ENCODE peak calls at places on chromosomes 16 and 17, in five cellular contexts. J is AG08395; G is stimulated activated CD4-positive, alpha-beta T cell treated with anti-CD3 and anti-CD28 coated beads, Interleukin-15, amount 100 ng/mL, for 1 hour; V is foreskin melanocyte; N is NCI-H460. P is an unnamed sample.

GRCh38 chr17:34841467-34841866 is 119.8 kb downstream of the CCT6B start:
- DNase-seq in J (no peak), N (no peak), V (no peak), G (no peak), P (no peak)

GRCh38 chr16:59463776-59464175 is 729.7 kb upstream of the GOT2 start:
- DNase-seq in V (no peak), N (no peak), G (no peak), J (no peak), P (no peak)

GRCh38 chr16:79093554-79093967 is 507.0 kb downstream of the MAF start:
- DNase-seq in V (no peak), G (no peak), N (no peak), J (no peak), P (no peak)

GRCh38 chr16:80527297-80527696 is 13.5 kb upstream of the DYNLRB2 start:
- DNase-seq in N (peak; percentile 33), G (peak; percentile 14), V (no peak), J (peak; percentile 7), P (no peak)

GRCh38 chr16:35565626-35566025 is 2106.2 kb downstream of the TP53TG3F start:
- DNase-seq in V (no peak), N (no peak), G (no peak), J (no peak), P (no peak)

GRCh38 chr17:58811301-58811700 is 55.6 kb downstream of the PPM1E start:
- DNase-seq in G (no peak), V (no peak), J (no peak), N (no peak), P (no peak)

GRCh38 chr16:4663756-4664465 is 29.5 kb upstream of the NUDT16L1 start:
- DNase-seq in G (no peak), V (peak; percentile 73), J (no peak), N (no peak), P (no peak)

GRCh38 chr16:57013268-57013667 is 23.9 kb downstream of the NLRC5 start:
- DNase-seq in N (no peak), J (peak; percentile 46), G (no peak), V (no peak), P (no peak)

GRCh38 chr17:66726371-66726770 is 108.5 kb upstream of the CACNG5 start:
- DNase-seq in V (no peak), J (no peak), N (no peak), G (no peak), P (no peak)

GRCh38 chr16:1773703-1774455 is 945 bp upstream of the MRPS34 start:
- DNase-seq in N (no peak), V (peak; percentile 12), J (peak; percentile 32), G (no peak), P (no peak)